ENCODE peak calls at places on chromosome 2, in four cellular contexts. Q is NCI-H226, S is SW480, B is A172. U is an unnamed sample.

GRCh38 chr2:39246382-39246980 is 2.7 kb upstream of the CDKL4 start:
- DNase-seq in Q (no peak), S (no peak), B (no peak), U (no peak)

GRCh38 chr2:54074636-54075341 is 40.6 kb upstream of the ACYP2 start:
- DNase-seq in Q (no peak), S (no peak), B (peak; percentile 91), U (no peak)

GRCh38 chr2:223488814-223489213 is 113.3 kb downstream of the SCG2 start:
- DNase-seq in B (peak; percentile 92), S (peak; percentile 10), Q (peak; percentile 90), U (no peak)

GRCh38 chr2:187545238-187545751 is 8.9 kb downstream of the TFPI start:
- DNase-seq in Q (no peak), S (no peak), B (no peak), U (no peak)

GRCh38 chr2:101756266-101756665 is 58.8 kb downstream of the MAP4K4 start:
- DNase-seq in S (no peak), B (no peak), Q (no peak), U (no peak)

GRCh38 chr2:66189598-66189997 is 245.3 kb upstream of the MEIS1 start:
- DNase-seq in B (no peak), Q (peak; percentile 19), S (no peak), U (no peak)

GRCh38 chr2:173130521-173131467 is 55.1 kb downstream of the MAP3K20 start:
- DNase-seq in Q (no peak), S (no peak), B (no peak), U (no peak)

GRCh38 chr2:134120718-134121630 is 132.9 kb upstream of the MGAT5 start:
- DNase-seq in B (peak; percentile 30), Q (peak; percentile 54), S (peak; percentile 54), U (no peak)

GRCh38 chr2:138777996-138778395 is 2.2 kb downstream of the NXPH2 start:
- DNase-seq in B (peak; percentile 89), Q (peak; percentile 96), S (peak; percentile 9), U (no peak)

GRCh38 chr2:172261292-172261691 is 158.6 kb upstream of the DLX2 start:
- DNase-seq in S (no peak), B (no peak), Q (no peak), U (no peak)

GRCh38 chr2:45699032-45699658 is 47.7 kb downstream of the PRKCE start:
- DNase-seq in S (no peak), Q (no peak), B (peak; percentile 52), U (no peak)

GRCh38 chr2:208280933-208281332 is 14.9 kb downstream of the PIKFYVE start:
- DNase-seq in S (no peak), B (peak; percentile 26), Q (no peak), U (no peak)

GRCh38 chr2:150977296-150977695 is 284.4 kb downstream of the RBM43 start:
- DNase-seq in S (no peak), Q (no peak), B (no peak), U (no peak)

GRCh38 chr2:22748909-22749308 is 636.1 kb upstream of the KLHL29 start:
- DNase-seq in Q (no peak), B (no peak), S (no peak), U (no peak)

GRCh38 chr2:8574196-8575010 is 107.5 kb upstream of the ID2 start:
- DNase-seq in Q (no peak), S (no peak), B (no peak), U (no peak)

GRCh38 chr2:48529189-48529588 is 765 bp upstream of the STON1 start:
- DNase-seq in S (no peak), Q (no peak), B (no peak), U (no peak)

GRCh38 chr2:160561551-160562280 is 68.1 kb upstream of the RBMS1 start:
- DNase-seq in S (no peak), Q (peak; percentile 60), B (peak; percentile 17), U (no peak)

GRCh38 chr2:48545244-48545643 is 15.3 kb downstream of the STON1 start:
- DNase-seq in Q (no peak), B (no peak), S (no peak), U (no peak)

U was measured in NCI-H1930.